ENCODE peak calls at places on chromosomes 11 and 22, in nine cellular contexts. One of them, this sample, is unnamed.

GRCh38 chr22:39208013-39208680 is 36.6 kb downstream of the PDGFB start:
- DNase-seq in esophagus squamous epithelium: no peak
- DNase-seq in fibroblast of pulmonary artery: no peak
- DNase-seq in uterus: no peak
- DNase-seq in heart right ventricle: no peak
- DNase-seq in aorta: peak
- DNase-seq in AG04449: no peak
- DNase-seq in AG10803: no peak
- DNase-seq in gastrocnemius medialis: no peak
- DNase-seq in this sample: no peak

GRCh38 chr11:113314389-113315301 is at the start of gene TTC12:
- DNase-seq in esophagus squamous epithelium: peak
- DNase-seq in fibroblast of pulmonary artery: peak
- DNase-seq in uterus: peak
- DNase-seq in heart right ventricle: peak
- DNase-seq in aorta: peak
- DNase-seq in AG04449: no peak
- DNase-seq in AG10803: peak
- DNase-seq in gastrocnemius medialis: peak
- DNase-seq in this sample: peak

GRCh38 chr11:118247041-118247440 is 5.1 kb downstream of the MPZL3 start:
- DNase-seq in esophagus squamous epithelium: no peak
- DNase-seq in fibroblast of pulmonary artery: no peak
- DNase-seq in uterus: no peak
- DNase-seq in heart right ventricle: no peak
- DNase-seq in aorta: no peak
- DNase-seq in AG04449: no peak
- DNase-seq in AG10803: no peak
- DNase-seq in gastrocnemius medialis: no peak
- DNase-seq in this sample: no peak

GRCh38 chr11:35798423-35798822 is 135.8 kb downstream of the TRIM44 start:
- DNase-seq in esophagus squamous epithelium: no peak
- DNase-seq in fibroblast of pulmonary artery: peak
- DNase-seq in uterus: no peak
- DNase-seq in heart right ventricle: no peak
- DNase-seq in aorta: no peak
- DNase-seq in AG04449: no peak
- DNase-seq in AG10803: no peak
- DNase-seq in gastrocnemius medialis: no peak
- DNase-seq in this sample: no peak

GRCh38 chr11:65593518-65594414 is 1.8 kb downstream of the KCNK7 start:
- DNase-seq in esophagus squamous epithelium: no peak
- DNase-seq in fibroblast of pulmonary artery: peak
- DNase-seq in uterus: no peak
- DNase-seq in heart right ventricle: no peak
- DNase-seq in aorta: peak
- DNase-seq in AG04449: no peak
- DNase-seq in AG10803: no peak
- DNase-seq in gastrocnemius medialis: peak
- DNase-seq in this sample: no peak

GRCh38 chr22:25000686-25001085 is 48.2 kb downstream of the KIAA1671 start:
- DNase-seq in esophagus squamous epithelium: no peak
- DNase-seq in fibroblast of pulmonary artery: no peak
- DNase-seq in uterus: no peak
- DNase-seq in heart right ventricle: no peak
- DNase-seq in aorta: no peak
- DNase-seq in AG04449: no peak
- DNase-seq in AG10803: no peak
- DNase-seq in gastrocnemius medialis: no peak
- DNase-seq in this sample: no peak

GRCh38 chr11:67613960-67614715 is 7.4 kb downstream of the NDUFV1 start:
- DNase-seq in esophagus squamous epithelium: no peak
- DNase-seq in fibroblast of pulmonary artery: peak
- DNase-seq in uterus: peak
- DNase-seq in heart right ventricle: no peak
- DNase-seq in aorta: peak
- DNase-seq in AG04449: no peak
- DNase-seq in AG10803: peak
- DNase-seq in gastrocnemius medialis: peak
- DNase-seq in this sample: no peak

GRCh38 chr11:118227865-118228785 is 3.3 kb upstream of the JAML start:
- DNase-seq in esophagus squamous epithelium: no peak
- DNase-seq in fibroblast of pulmonary artery: no peak
- DNase-seq in uterus: no peak
- DNase-seq in heart right ventricle: no peak
- DNase-seq in aorta: no peak
- DNase-seq in AG04449: no peak
- DNase-seq in AG10803: no peak
- DNase-seq in gastrocnemius medialis: no peak
- DNase-seq in this sample: no peak

GRCh38 chr11:124633355-124633754 is 10.7 kb downstream of the TBRG1 start:
- DNase-seq in esophagus squamous epithelium: no peak
- DNase-seq in fibroblast of pulmonary artery: peak
- DNase-seq in uterus: no peak
- DNase-seq in heart right ventricle: no peak
- DNase-seq in aorta: no peak
- DNase-seq in AG04449: no peak
- DNase-seq in AG10803: no peak
- DNase-seq in gastrocnemius medialis: no peak
- DNase-seq in this sample: no peak

GRCh38 chr22:19664406-19664805 is 49.9 kb upstream of the SEPTIN5 start:
- DNase-seq in esophagus squamous epithelium: no peak
- DNase-seq in fibroblast of pulmonary artery: no peak
- DNase-seq in uterus: no peak
- DNase-seq in heart right ventricle: no peak
- DNase-seq in aorta: no peak
- DNase-seq in AG04449: no peak
- DNase-seq in AG10803: no peak
- DNase-seq in gastrocnemius medialis: no peak
- DNase-seq in this sample: no peak

GRCh38 chr11:117064275-117064674 is 34.0 kb downstream of the SIK3 start:
- DNase-seq in esophagus squamous epithelium: no peak
- DNase-seq in fibroblast of pulmonary artery: peak
- DNase-seq in uterus: no peak
- DNase-seq in heart right ventricle: no peak
- DNase-seq in aorta: no peak
- DNase-seq in AG04449: no peak
- DNase-seq in AG10803: peak
- DNase-seq in gastrocnemius medialis: no peak
- DNase-seq in this sample: no peak

GRCh38 chr11:70423523-70424505 is 25.5 kb downstream of the CTTN start:
- DNase-seq in esophagus squamous epithelium: no peak
- DNase-seq in fibroblast of pulmonary artery: peak
- DNase-seq in uterus: peak
- DNase-seq in heart right ventricle: no peak
- DNase-seq in aorta: no peak
- DNase-seq in AG04449: no peak
- DNase-seq in AG10803: peak
- DNase-seq in gastrocnemius medialis: no peak
- DNase-seq in this sample: peak

GRCh38 chr22:40855960-40856512 is 403 bp downstream of the ST13 start:
- DNase-seq in esophagus squamous epithelium: no peak
- DNase-seq in fibroblast of pulmonary artery: peak
- DNase-seq in uterus: no peak
- DNase-seq in heart right ventricle: peak
- DNase-seq in aorta: peak
- DNase-seq in AG04449: no peak
- DNase-seq in AG10803: peak
- DNase-seq in gastrocnemius medialis: peak
- DNase-seq in this sample: no peak

GRCh38 chr11:112318193-112318592 is 57.5 kb upstream of the PLET1 start:
- DNase-seq in esophagus squamous epithelium: no peak
- DNase-seq in fibroblast of pulmonary artery: peak
- DNase-seq in uterus: no peak
- DNase-seq in heart right ventricle: no peak
- DNase-seq in aorta: no peak
- DNase-seq in AG04449: peak
- DNase-seq in AG10803: peak
- DNase-seq in gastrocnemius medialis: no peak
- DNase-seq in this sample: no peak

GRCh38 chr11:5368502-5369043 is 15.0 kb upstream of the OR51M1 start:
- DNase-seq in esophagus squamous epithelium: no peak
- DNase-seq in fibroblast of pulmonary artery: no peak
- DNase-seq in uterus: no peak
- DNase-seq in heart right ventricle: no peak
- DNase-seq in aorta: no peak
- DNase-seq in AG04449: no peak
- DNase-seq in AG10803: no peak
- DNase-seq in gastrocnemius medialis: no peak
- DNase-seq in this sample: no peak

GRCh38 chr11:106425819-106426218 is 348.4 kb downstream of the AASDHPPT start:
- DNase-seq in esophagus squamous epithelium: no peak
- DNase-seq in fibroblast of pulmonary artery: no peak
- DNase-seq in uterus: no peak
- DNase-seq in heart right ventricle: no peak
- DNase-seq in aorta: no peak
- DNase-seq in AG04449: no peak
- DNase-seq in AG10803: no peak
- DNase-seq in gastrocnemius medialis: no peak
- DNase-seq in this sample: no peak

GRCh38 chr11:13030857-13031256 is 21.7 kb downstream of the RASSF10 start:
- DNase-seq in esophagus squamous epithelium: no peak
- DNase-seq in fibroblast of pulmonary artery: no peak
- DNase-seq in uterus: no peak
- DNase-seq in heart right ventricle: peak
- DNase-seq in aorta: no peak
- DNase-seq in AG04449: no peak
- DNase-seq in AG10803: no peak
- DNase-seq in gastrocnemius medialis: no peak
- DNase-seq in this sample: no peak

GRCh38 chr22:27245056-27245455 is 556.5 kb downstream of the MN1 start:
- DNase-seq in esophagus squamous epithelium: no peak
- DNase-seq in fibroblast of pulmonary artery: no peak
- DNase-seq in uterus: no peak
- DNase-seq in heart right ventricle: no peak
- DNase-seq in aorta: no peak
- DNase-seq in AG04449: no peak
- DNase-seq in AG10803: no peak
- DNase-seq in gastrocnemius medialis: no peak
- DNase-seq in this sample: no peak

GRCh38 chr11:77547863-77548551 is 41.7 kb upstream of the AQP11 start:
- DNase-seq in esophagus squamous epithelium: peak
- DNase-seq in fibroblast of pulmonary artery: peak
- DNase-seq in uterus: no peak
- DNase-seq in heart right ventricle: peak
- DNase-seq in aorta: no peak
- DNase-seq in AG04449: peak
- DNase-seq in AG10803: peak
- DNase-seq in gastrocnemius medialis: no peak
- DNase-seq in this sample: peak
- H3K4me3 ChIP-seq in esophagus squamous epithelium: no peak
- H3K4me3 ChIP-seq in fibroblast of pulmonary artery: no peak
- H3K4me3 ChIP-seq in uterus: no peak
- H3K4me3 ChIP-seq in heart right ventricle: no peak
- H3K4me3 ChIP-seq in aorta: no peak
- H3K4me3 ChIP-seq in AG04449: no peak
- H3K4me3 ChIP-seq in AG10803: no peak
- H3K4me3 ChIP-seq in gastrocnemius medialis: no peak
- H3K4me3 ChIP-seq in this sample: no peak

DNA sequence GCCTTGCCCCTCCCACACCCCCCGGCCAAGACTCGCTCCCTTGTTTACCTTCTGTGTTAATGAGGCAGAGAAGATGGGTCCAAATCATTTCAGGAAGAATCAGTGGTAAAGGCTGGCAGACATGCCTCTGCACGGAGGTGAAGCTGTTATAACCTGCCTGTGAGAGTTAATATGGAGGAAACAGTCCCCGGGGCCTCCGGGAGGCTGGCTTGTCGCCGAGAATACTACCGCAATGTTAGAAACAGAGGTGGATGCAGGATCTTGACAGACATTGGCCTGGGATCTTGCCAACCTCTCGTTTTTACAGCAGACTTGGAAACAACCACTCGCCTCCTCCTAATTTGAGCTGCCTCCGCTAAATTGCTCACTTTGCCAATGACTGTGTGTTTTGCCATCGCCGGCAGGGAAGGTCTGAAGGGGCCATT is 45.6 kb downstream of the TIMP3 start:
- DNase-seq in esophagus squamous epithelium: no peak
- DNase-seq in fibroblast of pulmonary artery: no peak
- DNase-seq in uterus: peak
- DNase-seq in heart right ventricle: peak
- DNase-seq in aorta: peak
- DNase-seq in AG04449: no peak
- DNase-seq in AG10803: no peak
- DNase-seq in gastrocnemius medialis: peak
- DNase-seq in this sample: no peak
- H3K4me3 ChIP-seq in esophagus squamous epithelium: no peak
- H3K4me3 ChIP-seq in fibroblast of pulmonary artery: no peak
- H3K4me3 ChIP-seq in uterus: no peak
- H3K4me3 ChIP-seq in heart right ventricle: peak
- H3K4me3 ChIP-seq in aorta: no peak
- H3K4me3 ChIP-seq in AG04449: no peak
- H3K4me3 ChIP-seq in AG10803: no peak
- H3K4me3 ChIP-seq in gastrocnemius medialis: no peak
- H3K4me3 ChIP-seq in this sample: no peak

GRCh38 chr11:1761110-1761856 is 2.4 kb downstream of the CTSD start:
- DNase-seq in esophagus squamous epithelium: no peak
- DNase-seq in fibroblast of pulmonary artery: no peak
- DNase-seq in uterus: no peak
- DNase-seq in heart right ventricle: no peak
- DNase-seq in aorta: peak
- DNase-seq in AG04449: no peak
- DNase-seq in AG10803: no peak
- DNase-seq in gastrocnemius medialis: peak
- DNase-seq in this sample: no peak

GRCh38 chr11:1759151-1759850 is 4.4 kb downstream of the CTSD start:
- DNase-seq in esophagus squamous epithelium: no peak
- DNase-seq in fibroblast of pulmonary artery: no peak
- DNase-seq in uterus: no peak
- DNase-seq in heart right ventricle: no peak
- DNase-seq in aorta: peak
- DNase-seq in AG04449: no peak
- DNase-seq in AG10803: no peak
- DNase-seq in gastrocnemius medialis: no peak
- DNase-seq in this sample: no peak

GRCh38 chr11:1761857-1762536 is 1.7 kb downstream of the CTSD start:
- DNase-seq in esophagus squamous epithelium: no peak
- DNase-seq in fibroblast of pulmonary artery: no peak
- DNase-seq in uterus: no peak
- DNase-seq in heart right ventricle: peak
- DNase-seq in aorta: peak
- DNase-seq in AG04449: no peak
- DNase-seq in AG10803: peak
- DNase-seq in gastrocnemius medialis: peak
- DNase-seq in this sample: no peak

GRCh38 chr11:1759851-1760220 is 3.9 kb downstream of the CTSD start:
- DNase-seq in esophagus squamous epithelium: no peak
- DNase-seq in fibroblast of pulmonary artery: no peak
- DNase-seq in uterus: no peak
- DNase-seq in heart right ventricle: no peak
- DNase-seq in aorta: no peak
- DNase-seq in AG04449: no peak
- DNase-seq in AG10803: no peak
- DNase-seq in gastrocnemius medialis: no peak
- DNase-seq in this sample: no peak

GRCh38 chr11:1760351-1761109 is 3.2 kb downstream of the CTSD start:
- DNase-seq in esophagus squamous epithelium: no peak
- DNase-seq in fibroblast of pulmonary artery: peak
- DNase-seq in uterus: peak
- DNase-seq in heart right ventricle: peak
- DNase-seq in aorta: peak
- DNase-seq in AG04449: no peak
- DNase-seq in AG10803: peak
- DNase-seq in gastrocnemius medialis: peak
- DNase-seq in this sample: no peak
- H3K4me3 ChIP-seq in esophagus squamous epithelium: no peak
- H3K4me3 ChIP-seq in fibroblast of pulmonary artery: no peak
- H3K4me3 ChIP-seq in uterus: no peak
- H3K4me3 ChIP-seq in heart right ventricle: no peak
- H3K4me3 ChIP-seq in aorta: no peak
- H3K4me3 ChIP-seq in AG04449: no peak
- H3K4me3 ChIP-seq in AG10803: no peak
- H3K4me3 ChIP-seq in gastrocnemius medialis: peak
- H3K4me3 ChIP-seq in this sample: no peak

GRCh38 chr11:56714206-56714605 is 15.3 kb downstream of the OR9G1 start:
- DNase-seq in esophagus squamous epithelium: no peak
- DNase-seq in fibroblast of pulmonary artery: no peak
- DNase-seq in uterus: no peak
- DNase-seq in heart right ventricle: no peak
- DNase-seq in aorta: no peak
- DNase-seq in AG04449: no peak
- DNase-seq in AG10803: no peak
- DNase-seq in gastrocnemius medialis: no peak
- DNase-seq in this sample: no peak
- H3K4me3 ChIP-seq in esophagus squamous epithelium: no peak
- H3K4me3 ChIP-seq in fibroblast of pulmonary artery: no peak
- H3K4me3 ChIP-seq in uterus: no peak
- H3K4me3 ChIP-seq in heart right ventricle: no peak
- H3K4me3 ChIP-seq in aorta: no peak
- H3K4me3 ChIP-seq in AG04449: no peak
- H3K4me3 ChIP-seq in AG10803: no peak
- H3K4me3 ChIP-seq in gastrocnemius medialis: no peak
- H3K4me3 ChIP-seq in this sample: no peak

This sample was measured in kidney epithelial cell.